ENCODE peak calls at places on chromosomes 12 and 14, in seven cellular contexts. V, X, U, A, B, Z and C are unnamed samples.

GRCh38 chr14:73007835-73008234 is 19.1 kb downstream of the ZFYVE1 start:
- ATAC-seq in Z (peak), B (no peak), A (no peak), U (no peak), X (no peak), V (no peak), C (peak)

GRCh38 chr12:94172031-94172430 is 23.7 kb downstream of the PLXNC1 start:
- ATAC-seq in U (no peak), A (no peak), X (peak), V (no peak), Z (peak), B (no peak), C (no peak)

GRCh38 chr12:57201631-57202030 is 15.0 kb upstream of the NXPH4 start:
- ATAC-seq in V (no peak), X (no peak), A (no peak), Z (no peak), U (no peak), B (no peak), C (no peak)

GRCh38 chr14:93987376-93987775 is 9.7 kb upstream of the CCDC197 start:
- ATAC-seq in B (peak), Z (no peak), X (no peak), U (no peak), V (no peak), A (peak), C (no peak)

GRCh38 chr14:64823305-64823985 is 56.3 kb downstream of the SPTB start:
- ATAC-seq in Z (peak), V (peak), U (peak), X (peak), B (peak), A (peak), C (peak)

GRCh38 chr12:66154776-66155175 is 15.0 kb downstream of the TMBIM4 start:
- ATAC-seq in X (no peak), V (no peak), A (no peak), B (no peak), Z (no peak), U (no peak), C (no peak)

GRCh38 chr12:58419905-58420304 is 478.5 kb downstream of the ATP23 start:
- ATAC-seq in V (no peak), X (no peak), B (no peak), A (no peak), U (no peak), Z (no peak), C (no peak)

GRCh38 chr12:54432815-54433164 is 13.7 kb upstream of the ITGA5 start:
- ATAC-seq in X (no peak), B (no peak), Z (peak), U (no peak), A (no peak), V (no peak), C (peak)

GRCh38 chr12:48092606-48093005 is 13.3 kb downstream of the SENP1 start:
- ATAC-seq in B (no peak), Z (no peak), A (no peak), V (no peak), X (no peak), U (no peak), C (no peak)

GRCh38 chr12:51009038-51009437 is 17.1 kb downstream of the SLC11A2 start:
- ATAC-seq in U (no peak), Z (peak), A (no peak), X (peak), V (no peak), B (no peak), C (peak)

GRCh38 chr12:63968685-63969084 is 124.2 kb downstream of the SRGAP1 start:
- ATAC-seq in X (no peak), U (no peak), V (no peak), Z (no peak), B (no peak), A (no peak), C (no peak)

GRCh38 chr12:130526813-130527212 is 189.1 kb downstream of the PIWIL1 start:
- ATAC-seq in V (no peak), U (peak), A (no peak), Z (no peak), B (peak), X (no peak), C (no peak)

GRCh38 chr12:19144985-19145384 is 15.5 kb downstream of the PLEKHA5 start:
- ATAC-seq in V (no peak), B (peak), U (no peak), X (no peak), Z (peak), A (no peak), C (no peak)

GRCh38 chr12:49543914-49544815 is 5.3 kb downstream of the KCNH3 start:
- ATAC-seq in A (no peak), V (no peak), Z (no peak), U (no peak), X (no peak), B (no peak), C (no peak)

GRCh38 chr12:124236651-124237050 is 58.2 kb upstream of the RFLNA start:
- ATAC-seq in X (no peak), Z (no peak), A (no peak), V (no peak), B (no peak), U (no peak), C (no peak)

GRCh38 chr14:21703357-21704339 is 30.0 kb upstream of the OR4E1 start:
- ATAC-seq in B (no peak), U (no peak), A (no peak), Z (no peak), X (no peak), V (no peak), C (no peak)

GRCh38 chr14:99440278-99440677 is 40.4 kb downstream of the SETD3 start:
- ATAC-seq in X (no peak), B (peak), A (no peak), Z (no peak), U (peak), V (peak), C (no peak)

GRCh38 chr12:117151195-117152031 is 38.9 kb downstream of the FBXO21 start:
- ATAC-seq in Z (no peak), X (peak), A (peak), U (peak), V (peak), B (peak), C (peak)

GRCh38 chr12:85000766-85001165 is 35.3 kb downstream of the TSPAN19 start:
- ATAC-seq in V (no peak), X (no peak), U (no peak), A (no peak), Z (no peak), B (no peak), C (no peak)

GRCh38 chr12:25769076-25769945 is 189.2 kb upstream of the RASSF8 start:
- ATAC-seq in Z (no peak), X (no peak), A (no peak), V (no peak), B (no peak), U (peak), C (no peak)

GRCh38 chr12:6383572-6384498 is at the start of gene LTBR:
- ATAC-seq in X (peak), Z (peak), A (peak), B (peak), U (peak), V (peak), C (peak)
- TF ChIP-seq POLR2A in X (peak), Z (peak), A (peak), B (peak), U (peak), V (no peak), C (peak)

DNA sequence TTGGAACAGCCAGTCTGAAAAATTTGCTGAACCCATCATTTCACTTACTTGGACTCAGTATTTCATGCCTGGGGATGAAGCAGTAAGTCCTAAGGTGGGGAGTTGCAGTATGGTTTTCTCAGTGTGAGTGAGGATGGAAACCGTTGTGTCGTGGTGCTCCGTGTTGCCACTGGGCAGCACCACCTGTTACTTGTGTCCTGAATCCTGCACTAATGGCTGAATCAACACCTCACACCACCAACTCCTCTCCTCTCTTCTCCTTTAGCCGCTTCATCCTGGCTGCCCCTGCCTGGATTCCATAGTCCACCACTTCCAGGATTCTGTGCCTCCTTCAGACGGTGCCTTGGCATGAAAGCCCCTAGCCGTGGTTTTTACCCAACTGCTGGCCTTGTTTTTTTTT is 3.0 kb upstream of the EP400 start:
- ATAC-seq in V (no peak), A (no peak), B (no peak), X (no peak), Z (no peak), U (no peak), C (no peak)
- TF ChIP-seq POLR2A in V (no peak), A (no peak), B (no peak), X (no peak), Z (no peak), U (no peak), C (no peak)

GRCh38 chr12:107025691-107026090 is 38.7 kb upstream of the MTERF2 start:
- ATAC-seq in X (no peak), Z (no peak), U (no peak), B (no peak), A (no peak), V (no peak), C (no peak)

GRCh38 chr12:107032266-107032665 is 45.3 kb upstream of the MTERF2 start:
- ATAC-seq in A (no peak), U (no peak), X (no peak), V (no peak), Z (no peak), B (no peak), C (no peak)

GRCh38 chr12:107027304-107028053 is 40.5 kb upstream of the MTERF2 start:
- ATAC-seq in B (peak), U (peak), A (peak), X (peak), Z (peak), V (peak), C (peak)
- TF ChIP-seq POLR2A in B (no peak), U (no peak), A (peak), X (no peak), Z (peak), V (no peak), C (no peak)

GRCh38 chr12:52245259-52245961 is 12.4 kb downstream of the KRT7 start:
- ATAC-seq in V (no peak), A (no peak), Z (no peak), U (no peak), X (no peak), B (no peak), C (no peak)
- TF ChIP-seq POLR2A in V (no peak), A (peak), Z (no peak), U (no peak), X (no peak), B (no peak), C (no peak)

DNA sequence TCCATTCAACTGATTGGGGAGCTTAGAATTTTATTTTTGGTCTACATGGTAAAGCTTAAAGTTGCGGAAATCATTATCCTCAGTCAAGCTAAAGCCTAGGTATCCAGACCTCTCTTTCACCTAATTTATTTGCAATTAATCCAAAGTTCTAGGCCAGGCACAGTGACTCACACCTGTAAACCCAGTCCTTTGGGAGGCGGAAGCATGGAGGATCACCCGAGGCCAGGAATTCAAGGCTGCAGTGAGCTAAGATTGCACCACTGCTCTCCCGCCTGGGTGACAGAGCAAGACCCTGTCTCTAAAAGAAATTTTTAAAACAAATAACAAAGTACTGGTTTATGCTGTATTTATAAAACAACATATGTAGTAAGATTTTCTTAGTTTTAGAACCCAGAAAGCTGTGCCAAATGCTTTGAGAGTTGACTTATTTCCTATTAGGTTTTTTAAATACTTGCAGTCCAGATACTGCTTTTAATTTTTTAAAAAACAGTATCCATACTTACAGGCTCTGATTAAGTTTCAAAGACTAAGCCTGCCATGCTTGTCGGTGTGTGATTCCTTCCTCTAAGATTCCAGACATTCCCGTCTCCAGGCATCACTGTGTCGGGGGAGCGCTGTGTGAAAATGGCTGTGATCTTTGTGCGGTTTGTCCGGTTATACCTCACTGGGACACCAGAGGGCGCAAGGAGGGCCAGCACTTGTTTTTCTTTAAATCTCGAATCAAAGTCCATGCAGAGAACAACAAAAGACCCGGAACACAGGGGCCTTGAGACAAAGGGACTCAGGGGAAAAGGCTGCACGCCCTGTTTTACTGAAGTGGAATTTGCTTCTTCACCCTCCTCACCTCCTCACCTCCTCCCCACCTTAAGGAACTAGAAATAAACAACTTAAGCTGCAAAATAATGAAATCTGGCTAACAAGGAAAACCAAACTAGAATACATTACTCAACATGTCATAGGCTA is 24.6 kb upstream of the TMPO start:
- ATAC-seq in V (peak), X (peak), U (peak), B (peak), Z (peak), A (peak), C (peak)
- TF ChIP-seq POLR2A in V (no peak), X (no peak), U (no peak), B (peak), Z (no peak), A (peak), C (no peak)